ENCODE peak calls at places on chromosomes 2 and 18, in five cellular contexts. U is anterior cingulate cortex; T is epithelial cell of proximal tubule; K is CD8-positive, alpha-beta T cell; P is IMR-90. D is an unnamed sample.

GRCh38 chr2:171837736-171838135 is 56.3 kb downstream of the SLC25A12 start:
- DNase-seq in U (no peak), T (no peak), K (no peak), P (peak), D (no peak)

GRCh38 chr2:139142252-139142651 is 362.1 kb upstream of the NXPH2 start:
- DNase-seq in U (no peak), T (peak), K (no peak), P (peak), D (peak)

GRCh38 chr2:200336980-200337615 is 30.6 kb downstream of the SPATS2L start:
- DNase-seq in U (no peak), T (no peak), K (no peak), P (no peak), D (no peak)

GRCh38 chr2:60366178-60366577 is 187.3 kb downstream of the BCL11A start:
- DNase-seq in U (no peak), T (no peak), K (no peak), P (no peak), D (no peak)

GRCh38 chr18:80006726-80007125 is 18.4 kb upstream of the TXNL4A start:
- DNase-seq in U (no peak), T (no peak), K (no peak), P (no peak), D (no peak)

GRCh38 chr2:196170202-196170680 is 1.1 kb downstream of the STK17B start:
- DNase-seq in U (no peak), T (peak), K (peak), P (peak), D (peak)

GRCh38 chr18:74942319-74942910 is 266.5 kb downstream of the PTGR3 start:
- DNase-seq in U (no peak), T (peak), K (no peak), P (peak), D (no peak)

GRCh38 chr18:36378194-36378593 is 80.7 kb downstream of the FHOD3 start:
- DNase-seq in U (no peak), T (no peak), K (no peak), P (no peak), D (no peak)

GRCh38 chr2:241070361-241070760 is 31.7 kb downstream of the MTERF4 start:
- DNase-seq in U (no peak), T (no peak), K (no peak), P (no peak), D (no peak)

GRCh38 chr2:233566141-233566956 is at the start of gene USP40:
- DNase-seq in U (peak), T (no peak), K (peak), P (peak), D (peak)

GRCh38 chr2:73197579-73197978 is 4.8 kb upstream of the NOTO start:
- DNase-seq in U (no peak), T (no peak), K (no peak), P (no peak), D (no peak)

GRCh38 chr2:201363857-201364560 is 6.9 kb upstream of the FLACC1 start:
- DNase-seq in U (no peak), T (no peak), K (no peak), P (peak), D (no peak)

GRCh38 chr2:111209045-111209514 is 88.4 kb downstream of the BCL2L11 start:
- DNase-seq in U (no peak), T (peak), K (no peak), P (peak), D (no peak)

GRCh38 chr2:202034249-202035088 is 814 bp downstream of the FZD7 start:
- DNase-seq in U (no peak), T (no peak), K (peak), P (no peak), D (no peak)

GRCh38 chr2:174510583-174511189 is 23.9 kb upstream of the GPR155 start:
- DNase-seq in U (no peak), T (no peak), K (no peak), P (peak), D (no peak)

GRCh38 chr18:57891707-57892391 is 88.7 kb upstream of the ATP8B1 start:
- DNase-seq in U (no peak), T (no peak), K (no peak), P (no peak), D (no peak)

GRCh38 chr2:121476714-121477113 is 54.0 kb upstream of the RNU4ATAC start:
- DNase-seq in U (no peak), T (no peak), K (no peak), P (no peak), D (no peak)

GRCh38 chr2:1751768-1752725 is 7.7 kb upstream of the PXDN start:
- DNase-seq in U (no peak), T (no peak), K (no peak), P (no peak), D (peak)

GRCh38 chr2:39007875-39008504 is 112.9 kb downstream of the SOS1 start:
- DNase-seq in U (no peak), T (no peak), K (no peak), P (no peak), D (no peak)

GRCh38 chr2:64858541-64859031 is 130.6 kb upstream of the SLC1A4 start:
- DNase-seq in U (no peak), T (no peak), K (no peak), P (no peak), D (no peak)

GRCh38 chr2:147331790-147332419 is 512.9 kb upstream of the ACVR2A start:
- DNase-seq in U (no peak), T (no peak), K (no peak), P (no peak), D (peak)

GRCh38 chr2:28649481-28650260 is 102.0 kb upstream of the PPP1CB start:
- DNase-seq in U (no peak), T (no peak), K (no peak), P (peak), D (no peak)

GRCh38 chr2:45710468-45710867 is 59.0 kb downstream of the PRKCE start:
- DNase-seq in U (no peak), T (no peak), K (no peak), P (no peak), D (no peak)

GRCh38 chr2:188145885-188146284 is 145.8 kb upstream of the GULP1 start:
- DNase-seq in U (no peak), T (no peak), K (no peak), P (no peak), D (no peak)

GRCh38 chr18:42620585-42620984 is 494.9 kb downstream of the RIT2 start:
- DNase-seq in U (no peak), T (no peak), K (no peak), P (no peak), D (no peak)

D was measured in Caco-2.